ENCODE peak calls at places on chromosomes 3 and 15, in five cellular contexts. G, M, L, X and Y are unnamed samples. For H3K9me3, the result is how much of the 10 kb centered on the place peaks cover.

GRCh38 chr15:65578904-65579728 is 31.8 kb downstream of the INTS14 start:
- DNase-seq in G (no peak), M (no peak), L (no peak), X (no peak), Y (no peak)

GRCh38 chr3:190709351-190709773 is 153.1 kb downstream of the GMNC start:
- DNase-seq in G (no peak), M (no peak), L (no peak), X (no peak), Y (no peak)

GRCh38 chr3:189455796-189456195 is 175.4 kb upstream of the TP63 start:
- DNase-seq in G (no peak), M (no peak), L (no peak), X (no peak), Y (no peak)

GRCh38 chr15:63972801-63973200 is 73.5 kb downstream of the DAPK2 start:
- DNase-seq in G (no peak), M (no peak), L (no peak), X (peak), Y (no peak)

GRCh38 chr15:51155906-51156305 is 61.2 kb upstream of the TNFAIP8L3 start:
- DNase-seq in G (no peak), M (no peak), L (no peak), X (no peak), Y (no peak)

GRCh38 chr3:88180398-88180999 is 30.7 kb downstream of the C3orf38 start:
- DNase-seq in G (no peak), M (peak), L (no peak), X (peak), Y (no peak)

GRCh38 chr3:167829057-167829456 is 93.5 kb downstream of the SERPINI1 start:
- DNase-seq in G (no peak), M (no peak), L (no peak), X (no peak), Y (no peak)

GRCh38 chr3:81425198-81425868 is 336.1 kb downstream of the GBE1 start:
- DNase-seq in G (no peak), M (no peak), L (no peak), X (peak), Y (no peak)

GRCh38 chr3:64157150-64158035 is 67.9 kb downstream of the PRICKLE2 start:
- DNase-seq in G (no peak), M (peak), L (no peak), X (no peak), Y (no peak)

GRCh38 chr3:119352235-119352634 is 58.1 kb downstream of the ARHGAP31 start:
- DNase-seq in G (no peak), M (no peak), L (no peak), X (peak), Y (no peak)

GRCh38 chr3:66431494-66431893 is 69.3 kb downstream of the LRIG1 start:
- DNase-seq in G (no peak), M (no peak), L (no peak), X (peak), Y (no peak)

GRCh38 chr3:21750291-21750690 is 719 bp downstream of the ZNF385D start:
- DNase-seq in G (no peak), M (no peak), L (no peak), X (peak), Y (no peak)

GRCh38 chr3:65425880-65426279 is 612.8 kb downstream of the MAGI1 start:
- DNase-seq in G (no peak), M (no peak), L (no peak), X (no peak), Y (no peak)

GRCh38 chr3:195896361-195897080 is 11.8 kb downstream of the TNK2 start:
- DNase-seq in G (peak), M (no peak), L (no peak), X (no peak), Y (no peak)

DNA sequence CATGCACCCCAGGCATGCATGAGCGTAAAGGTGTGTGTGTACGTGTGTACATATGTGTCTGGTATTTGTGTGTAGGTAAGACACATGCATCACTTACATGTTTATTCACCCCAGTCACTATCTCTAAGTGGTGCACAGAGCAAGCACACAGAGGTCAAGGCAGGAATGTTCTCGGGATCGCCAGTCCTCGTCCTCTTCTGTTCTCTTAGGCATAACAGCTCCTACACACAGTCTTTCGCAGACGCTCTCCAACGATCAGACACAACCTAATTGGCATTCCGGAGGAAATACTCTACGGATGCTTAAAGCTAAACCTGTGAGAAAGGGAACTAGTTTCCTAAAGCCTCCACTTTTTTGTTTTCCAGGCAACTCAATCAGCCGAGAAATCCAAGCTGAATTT is 95.9 kb downstream of the ADAMTS17 start:
- DNase-seq in G (no peak), M (no peak), L (no peak), X (no peak), Y (no peak)
- H3K9me3 ChIP-seq in G (under half), M (under half), L (under half), X (under half), Y (under half)

GRCh38 chr3:41369838-41370237 is 170.5 kb downstream of the CTNNB1 start:
- DNase-seq in G (no peak), M (no peak), L (no peak), X (no peak), Y (no peak)

GRCh38 chr3:41363830-41364523 is 164.7 kb downstream of the CTNNB1 start:
- DNase-seq in G (no peak), M (no peak), L (no peak), X (no peak), Y (no peak)

GRCh38 chr3:41362638-41363559 is 163.6 kb downstream of the CTNNB1 start:
- DNase-seq in G (no peak), M (no peak), L (no peak), X (no peak), Y (no peak)

GRCh38 chr3:41365973-41366372 is 166.7 kb downstream of the CTNNB1 start:
- DNase-seq in G (no peak), M (no peak), L (no peak), X (no peak), Y (no peak)

DNA sequence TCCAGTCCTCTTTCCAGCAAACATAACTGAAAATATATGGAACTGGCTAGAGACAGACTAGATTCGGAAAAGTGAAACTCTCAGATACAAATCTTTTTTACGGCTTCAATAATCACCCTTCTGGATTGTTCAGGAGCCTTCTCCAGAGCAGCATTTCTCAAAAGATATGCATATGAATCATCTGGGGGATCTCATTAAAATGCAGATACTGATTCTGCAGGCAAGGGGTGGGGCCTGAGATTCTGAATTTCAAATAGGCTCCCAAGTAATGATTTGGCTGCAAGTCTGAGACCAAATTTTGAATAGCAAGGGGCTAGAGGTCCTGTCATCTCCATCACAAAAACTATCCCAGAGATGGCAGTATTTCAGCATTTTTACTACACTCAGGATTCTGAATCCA is 165.4 kb downstream of the CTNNB1 start:
- DNase-seq in G (no peak), M (no peak), L (no peak), X (no peak), Y (no peak)
- TF ChIP-seq CTCF in G (no peak), M (no peak), L (no peak), X (no peak), Y (no peak)

GRCh38 chr15:43008150-43008549 is 87.6 kb upstream of the TTBK2 start:
- DNase-seq in G (no peak), M (no peak), L (no peak), X (no peak), Y (no peak)
- H3K9me3 ChIP-seq in G (under half), M (under half), L (under half), X (under half), Y (under half)

DNA sequence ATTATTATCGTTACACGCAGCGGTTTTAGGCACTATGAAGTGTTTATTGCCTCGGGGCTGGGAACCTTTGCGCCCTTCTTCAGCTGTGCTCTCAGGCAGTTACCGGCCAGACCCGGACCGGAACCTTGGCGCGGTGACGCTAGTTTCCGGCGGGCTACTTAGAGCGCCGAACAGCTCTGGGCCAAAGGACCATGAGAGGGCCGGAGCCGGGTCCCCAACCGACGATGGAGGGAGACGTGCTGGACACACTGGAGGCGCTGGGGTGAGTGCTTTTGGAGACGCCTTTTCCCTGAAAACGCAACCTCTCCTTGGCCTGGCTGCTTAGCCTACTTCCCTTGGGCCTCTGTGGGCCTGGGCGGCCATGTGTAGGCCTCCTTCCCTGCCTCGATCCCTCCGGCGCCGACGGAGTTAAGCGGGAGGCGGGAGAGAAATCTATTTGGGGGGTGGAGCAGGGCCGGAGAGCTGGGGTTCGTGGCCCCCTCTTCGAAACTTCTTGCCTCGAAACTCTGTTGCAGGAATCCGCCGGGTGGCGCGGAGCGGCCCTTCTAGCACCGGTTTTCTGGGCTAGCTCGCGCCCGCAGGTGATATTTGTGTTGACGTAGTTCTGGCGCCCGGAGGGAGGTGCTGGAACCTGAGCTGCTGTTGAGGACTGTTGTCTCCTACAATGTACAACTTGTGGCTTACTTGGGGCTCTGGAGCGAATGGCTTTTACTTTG is at the start of gene FAM98B:
- DNase-seq in G (peak), M (peak), L (peak), X (peak), Y (peak)
- TF ChIP-seq CTCF in G (no peak), M (no peak), L (no peak), X (no peak), Y (peak)

DNA sequence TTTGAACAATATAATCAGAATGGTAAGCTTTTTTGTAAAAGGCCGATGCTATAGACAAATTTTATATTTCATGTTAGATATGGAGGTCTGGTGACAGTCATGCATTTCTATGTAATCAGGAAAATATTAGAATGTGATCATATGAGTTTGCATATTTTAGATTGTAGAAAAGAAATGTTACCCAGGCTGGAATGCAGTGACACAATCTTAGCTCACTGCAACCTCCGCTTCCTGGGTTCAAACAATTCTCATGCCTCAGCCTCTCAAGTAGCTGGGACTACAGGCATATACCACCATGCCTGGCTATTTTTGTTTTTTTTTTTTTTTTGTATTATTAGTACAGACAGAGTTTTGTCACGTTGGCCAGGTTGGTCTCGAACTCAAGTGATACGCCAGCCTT is 152.0 kb downstream of the LMLN start:
- DNase-seq in G (no peak), M (no peak), L (no peak), X (no peak), Y (no peak)
- H3K9me3 ChIP-seq in G (under half), M (under half), L (under half), X (under half), Y (under half)

GRCh38 chr3:45689787-45690145 is 570 bp downstream of the SACM1L start:
- DNase-seq in G (no peak), M (no peak), L (no peak), X (no peak), Y (no peak)

GRCh38 chr3:45686850-45687249 is 2.3 kb upstream of the SACM1L start:
- DNase-seq in G (no peak), M (no peak), L (no peak), X (no peak), Y (no peak)

GRCh38 chr3:45688882-45689786 is at the start of gene SACM1L:
- DNase-seq in G (peak), M (peak), L (peak), X (peak), Y (peak)

GRCh38 chr3:45687828-45688193 is 1.4 kb upstream of the SACM1L start:
- DNase-seq in G (no peak), M (no peak), L (no peak), X (no peak), Y (no peak)

DNA sequence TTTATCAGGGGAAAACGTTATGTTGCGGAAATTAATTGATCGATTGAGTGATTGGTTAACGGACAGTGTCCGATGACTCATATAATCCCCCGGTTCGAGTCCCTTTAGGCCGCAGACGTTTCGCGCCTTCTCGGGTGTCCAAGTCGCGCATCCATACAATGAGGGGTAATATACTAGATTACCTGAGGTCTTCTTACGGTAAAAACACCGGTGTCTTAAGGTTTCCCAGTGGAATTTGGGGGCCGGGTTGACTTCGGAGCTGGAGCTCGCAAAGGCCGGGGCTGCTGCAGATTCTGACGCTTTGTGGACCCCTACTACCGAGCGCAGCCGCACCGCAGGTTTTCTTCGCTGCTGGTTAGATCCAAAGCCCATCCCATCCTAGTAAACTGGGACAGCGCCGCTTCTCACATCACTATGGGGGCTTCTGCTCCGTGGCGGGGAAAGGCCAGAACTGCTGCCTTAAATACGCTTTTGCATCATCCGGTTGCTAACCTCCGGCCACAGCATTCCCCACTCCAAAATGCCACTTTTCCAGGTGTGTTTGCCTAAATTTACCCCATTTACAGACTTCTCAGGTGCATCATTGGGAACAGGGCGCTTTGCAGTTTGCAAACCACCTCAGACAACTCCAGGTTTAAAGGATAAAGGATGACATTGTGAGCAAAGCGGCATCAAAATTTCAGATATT is 858 bp upstream of the SACM1L start:
- DNase-seq in G (no peak), M (peak), L (no peak), X (no peak), Y (no peak)
- TF ChIP-seq CTCF in G (no peak), M (no peak), L (no peak), X (no peak), Y (no peak)

GRCh38 chr3:43353923-43354670 is 67.8 kb downstream of the SNRK start:
- DNase-seq in G (no peak), M (no peak), L (no peak), X (no peak), Y (no peak)
- H3K9me3 ChIP-seq in G (under half), M (under half), L (under half), X (under half), Y (under half)

DNA sequence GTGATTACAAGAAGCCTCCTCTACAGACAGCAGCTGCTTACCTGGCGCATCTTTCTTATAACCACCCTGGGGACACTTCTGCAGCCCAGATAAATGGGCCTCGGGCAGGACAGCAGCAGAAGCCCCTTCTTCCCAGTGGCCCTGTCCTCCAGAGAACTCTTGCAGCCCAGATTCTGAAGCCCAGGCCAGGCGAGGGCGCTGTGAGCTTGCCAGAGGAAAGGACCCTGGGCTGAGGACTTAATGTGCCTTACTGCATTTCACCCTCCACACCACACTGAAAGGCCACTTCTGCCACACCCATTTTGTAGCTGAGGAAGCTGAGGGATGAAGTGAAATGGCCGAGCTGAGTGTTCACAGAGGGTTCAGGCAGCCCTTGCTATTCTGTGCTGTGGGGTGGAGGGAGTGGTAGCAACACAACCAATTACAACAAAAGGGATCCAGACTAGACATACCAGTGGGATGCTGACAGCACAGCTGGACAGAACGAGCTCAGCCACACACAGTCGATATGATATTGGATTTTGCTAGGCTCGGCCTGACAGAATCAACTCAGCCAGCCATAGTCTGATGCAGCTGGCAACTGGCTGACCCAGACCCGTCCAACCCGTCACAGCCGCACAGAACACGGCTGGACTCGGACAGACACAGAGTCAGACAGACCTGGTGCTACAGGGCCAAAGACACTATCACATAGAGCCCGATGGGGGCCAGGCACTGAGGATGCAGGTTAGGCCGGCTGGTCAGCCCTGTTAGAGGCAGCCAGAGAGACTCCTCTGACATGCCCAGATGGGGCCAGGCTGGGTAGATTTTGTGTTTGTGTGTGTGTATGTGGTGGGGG is 7.3 kb downstream of the ACOX2 start:
- DNase-seq in G (no peak), M (peak), L (no peak), X (no peak), Y (no peak)
- TF ChIP-seq CTCF in G (no peak), M (no peak), L (no peak), X (no peak), Y (no peak)